ENCODE peak calls at places on chromosome 2, in ten cellular contexts. One of them, this sample, is unnamed.

GRCh38 chr2:102063948-102064678 is 72.4 kb downstream of the IL1R2 start:
- DNase-seq in breast epithelium: peak; percentile 82
- DNase-seq in suprapubic skin: peak; percentile 94
- DNase-seq in heart left ventricle: peak; percentile 83
- DNase-seq in endothelial cell of umbilical vein: peak; percentile 86
- DNase-seq in prostate gland: peak; percentile 81
- DNase-seq in right lobe of liver: peak; percentile 81
- DNase-seq in tibial nerve: peak; percentile 70
- DNase-seq in sigmoid colon: peak; percentile 98
- DNase-seq in stomach: peak; percentile 81
- DNase-seq in this sample: peak; percentile 81

GRCh38 chr2:102971661-102972060 is 209.8 kb downstream of the TMEM182 start:
- DNase-seq in heart left ventricle: no peak
- DNase-seq in suprapubic skin: no peak
- DNase-seq in tibial nerve: no peak
- DNase-seq in breast epithelium: no peak
- DNase-seq in prostate gland: no peak
- DNase-seq in sigmoid colon: no peak
- DNase-seq in stomach: no peak
- DNase-seq in endothelial cell of umbilical vein: no peak
- DNase-seq in right lobe of liver: no peak
- DNase-seq in this sample: no peak

GRCh38 chr2:198546091-198546490 is 741.7 kb downstream of the PLCL1 start:
- DNase-seq in endothelial cell of umbilical vein: no peak
- DNase-seq in breast epithelium: no peak
- DNase-seq in suprapubic skin: no peak
- DNase-seq in tibial nerve: no peak
- DNase-seq in heart left ventricle: no peak
- DNase-seq in stomach: no peak
- DNase-seq in prostate gland: no peak
- DNase-seq in sigmoid colon: no peak
- DNase-seq in right lobe of liver: no peak
- DNase-seq in this sample: no peak

GRCh38 chr2:228597032-228597431 is 415.5 kb upstream of the SPHKAP start:
- DNase-seq in sigmoid colon: no peak
- DNase-seq in suprapubic skin: no peak
- DNase-seq in breast epithelium: no peak
- DNase-seq in heart left ventricle: no peak
- DNase-seq in tibial nerve: no peak
- DNase-seq in right lobe of liver: no peak
- DNase-seq in prostate gland: no peak
- DNase-seq in endothelial cell of umbilical vein: no peak
- DNase-seq in stomach: no peak
- DNase-seq in this sample: no peak

GRCh38 chr2:27720004-27720551 is 51.4 kb upstream of the MRPL33 start:
- DNase-seq in stomach: peak; percentile 51
- DNase-seq in sigmoid colon: no peak
- DNase-seq in breast epithelium: no peak
- DNase-seq in heart left ventricle: no peak
- DNase-seq in tibial nerve: no peak
- DNase-seq in right lobe of liver: no peak
- DNase-seq in prostate gland: no peak
- DNase-seq in suprapubic skin: no peak
- DNase-seq in endothelial cell of umbilical vein: peak; percentile 88
- DNase-seq in this sample: no peak

GRCh38 chr2:226124548-226125011 is 675.0 kb downstream of the IRS1 start:
- DNase-seq in right lobe of liver: no peak
- DNase-seq in endothelial cell of umbilical vein: no peak
- DNase-seq in suprapubic skin: no peak
- DNase-seq in stomach: no peak
- DNase-seq in sigmoid colon: no peak
- DNase-seq in heart left ventricle: no peak
- DNase-seq in breast epithelium: no peak
- DNase-seq in tibial nerve: no peak
- DNase-seq in prostate gland: no peak
- DNase-seq in this sample: no peak

GRCh38 chr2:187964742-187965141 is 326.9 kb upstream of the GULP1 start:
- DNase-seq in breast epithelium: no peak
- DNase-seq in tibial nerve: no peak
- DNase-seq in sigmoid colon: no peak
- DNase-seq in stomach: no peak
- DNase-seq in right lobe of liver: no peak
- DNase-seq in endothelial cell of umbilical vein: no peak
- DNase-seq in heart left ventricle: no peak
- DNase-seq in prostate gland: no peak
- DNase-seq in suprapubic skin: no peak
- DNase-seq in this sample: no peak

GRCh38 chr2:8644605-8645175 is 37.2 kb upstream of the ID2 start:
- DNase-seq in tibial nerve: no peak
- DNase-seq in stomach: no peak
- DNase-seq in right lobe of liver: no peak
- DNase-seq in sigmoid colon: peak; percentile 60
- DNase-seq in breast epithelium: no peak
- DNase-seq in heart left ventricle: no peak
- DNase-seq in endothelial cell of umbilical vein: no peak
- DNase-seq in prostate gland: no peak
- DNase-seq in suprapubic skin: no peak
- DNase-seq in this sample: no peak

GRCh38 chr2:241563571-241563980 is 5.0 kb downstream of the BOK start:
- DNase-seq in sigmoid colon: peak; percentile 64
- DNase-seq in prostate gland: no peak
- DNase-seq in right lobe of liver: peak; percentile 45
- DNase-seq in endothelial cell of umbilical vein: no peak
- DNase-seq in heart left ventricle: no peak
- DNase-seq in stomach: no peak
- DNase-seq in breast epithelium: no peak
- DNase-seq in suprapubic skin: no peak
- DNase-seq in tibial nerve: no peak
- DNase-seq in this sample: no peak

GRCh38 chr2:74174909-74175308 is 3.8 kb downstream of the MOB1A start:
- DNase-seq in right lobe of liver: no peak
- DNase-seq in heart left ventricle: no peak
- DNase-seq in endothelial cell of umbilical vein: no peak
- DNase-seq in stomach: no peak
- DNase-seq in suprapubic skin: no peak
- DNase-seq in tibial nerve: no peak
- DNase-seq in breast epithelium: no peak
- DNase-seq in sigmoid colon: no peak
- DNase-seq in prostate gland: no peak
- DNase-seq in this sample: no peak

GRCh38 chr2:203992496-203992895 is 55.9 kb downstream of the ICOS start:
- DNase-seq in sigmoid colon: no peak
- DNase-seq in prostate gland: no peak
- DNase-seq in heart left ventricle: no peak
- DNase-seq in suprapubic skin: no peak
- DNase-seq in endothelial cell of umbilical vein: no peak
- DNase-seq in tibial nerve: no peak
- DNase-seq in stomach: no peak
- DNase-seq in breast epithelium: no peak
- DNase-seq in right lobe of liver: no peak
- DNase-seq in this sample: no peak

DNA sequence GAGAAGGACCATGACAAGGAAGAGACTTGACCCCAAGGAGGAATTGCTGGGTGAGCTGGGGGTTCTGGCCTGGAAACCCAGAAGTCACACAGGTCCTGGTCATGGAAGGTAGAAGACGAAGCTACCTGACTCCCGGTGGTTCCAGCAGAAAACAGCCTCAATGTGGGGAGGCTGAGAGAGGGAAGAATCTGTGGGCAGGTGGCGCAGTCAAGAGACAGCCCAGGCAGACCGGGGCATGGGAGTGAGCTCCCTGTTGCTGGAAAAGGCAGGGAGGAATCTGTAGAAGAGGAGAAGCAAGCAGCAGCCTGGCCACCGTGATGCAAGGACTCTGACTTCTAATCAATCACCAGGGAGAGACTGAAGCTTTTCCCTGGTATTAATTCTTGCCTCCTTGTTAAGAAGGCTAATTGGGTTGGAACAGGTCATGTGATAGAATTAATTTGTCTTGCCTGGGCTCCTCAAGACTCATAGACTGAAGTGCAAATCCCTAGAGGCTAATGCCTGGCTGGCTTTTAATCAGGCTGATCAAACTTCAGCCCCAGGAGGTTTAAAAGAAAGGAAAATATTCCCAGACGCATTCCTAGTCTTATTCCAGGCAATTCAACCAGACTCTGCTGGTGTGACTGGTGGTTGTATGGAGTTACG is 30.2 kb downstream of the CNGA3 start:
- DNase-seq in tibial nerve: no peak
- DNase-seq in prostate gland: no peak
- DNase-seq in right lobe of liver: no peak
- DNase-seq in endothelial cell of umbilical vein: no peak
- DNase-seq in sigmoid colon: no peak
- DNase-seq in suprapubic skin: no peak
- DNase-seq in breast epithelium: no peak
- DNase-seq in stomach: no peak
- DNase-seq in heart left ventricle: no peak
- DNase-seq in this sample: no peak
- H3K4me1 ChIP-seq in tibial nerve: no peaks in the 10 kb centered on the region
- H3K4me1 ChIP-seq in prostate gland: no peaks in the 10 kb centered on the region
- H3K4me1 ChIP-seq in right lobe of liver: no peaks in the 10 kb centered on the region
- H3K4me1 ChIP-seq in endothelial cell of umbilical vein: peaks cover 4% of the 10 kb centered on the region
- H3K4me1 ChIP-seq in sigmoid colon: no peaks in the 10 kb centered on the region
- H3K4me1 ChIP-seq in suprapubic skin: peaks cover 13% of the 10 kb centered on the region
- H3K4me1 ChIP-seq in breast epithelium: peaks cover 4% of the 10 kb centered on the region
- H3K4me1 ChIP-seq in stomach: peaks cover 9% of the 10 kb centered on the region
- H3K4me1 ChIP-seq in heart left ventricle: peaks cover 7% of the 10 kb centered on the region
- H3K4me1 ChIP-seq in this sample: peaks cover 8% of the 10 kb centered on the region

GRCh38 chr2:111121873-111122630 is 1.3 kb downstream of the BCL2L11 start:
- DNase-seq in endothelial cell of umbilical vein: peak; percentile 90
- DNase-seq in stomach: peak; percentile 91
- DNase-seq in heart left ventricle: peak; percentile 90
- DNase-seq in tibial nerve: peak; percentile 79
- DNase-seq in sigmoid colon: peak; percentile 92
- DNase-seq in prostate gland: peak; percentile 87
- DNase-seq in breast epithelium: peak; percentile 74
- DNase-seq in suprapubic skin: peak; percentile 88
- DNase-seq in right lobe of liver: peak; percentile 94
- DNase-seq in this sample: peak; percentile 91

GRCh38 chr2:111120253-111121027 is at the start of gene BCL2L11:
- DNase-seq in prostate gland: peak; percentile 96
- DNase-seq in heart left ventricle: peak; percentile 93
- DNase-seq in breast epithelium: peak; percentile 96
- DNase-seq in suprapubic skin: peak; percentile 94
- DNase-seq in sigmoid colon: peak; percentile 94
- DNase-seq in tibial nerve: peak; percentile 82
- DNase-seq in endothelial cell of umbilical vein: peak; percentile 92
- DNase-seq in right lobe of liver: peak; percentile 97
- DNase-seq in stomach: peak; percentile 96
- DNase-seq in this sample: peak; percentile 96

GRCh38 chr2:111122631-111123421 is 2.1 kb downstream of the BCL2L11 start:
- DNase-seq in suprapubic skin: peak; percentile 94
- DNase-seq in right lobe of liver: peak; percentile 97
- DNase-seq in stomach: peak; percentile 89
- DNase-seq in endothelial cell of umbilical vein: peak; percentile 92
- DNase-seq in sigmoid colon: peak; percentile 94
- DNase-seq in tibial nerve: peak; percentile 61
- DNase-seq in breast epithelium: peak; percentile 79
- DNase-seq in prostate gland: peak; percentile 79
- DNase-seq in heart left ventricle: peak; percentile 88
- DNase-seq in this sample: peak; percentile 74

GRCh38 chr2:111119847-111120252 is 864 bp upstream of the BCL2L11 start:
- DNase-seq in stomach: no peak
- DNase-seq in right lobe of liver: peak; percentile 61
- DNase-seq in endothelial cell of umbilical vein: no peak
- DNase-seq in heart left ventricle: no peak
- DNase-seq in tibial nerve: no peak
- DNase-seq in prostate gland: no peak
- DNase-seq in breast epithelium: no peak
- DNase-seq in sigmoid colon: no peak
- DNase-seq in suprapubic skin: no peak
- DNase-seq in this sample: peak; percentile 33

DNA sequence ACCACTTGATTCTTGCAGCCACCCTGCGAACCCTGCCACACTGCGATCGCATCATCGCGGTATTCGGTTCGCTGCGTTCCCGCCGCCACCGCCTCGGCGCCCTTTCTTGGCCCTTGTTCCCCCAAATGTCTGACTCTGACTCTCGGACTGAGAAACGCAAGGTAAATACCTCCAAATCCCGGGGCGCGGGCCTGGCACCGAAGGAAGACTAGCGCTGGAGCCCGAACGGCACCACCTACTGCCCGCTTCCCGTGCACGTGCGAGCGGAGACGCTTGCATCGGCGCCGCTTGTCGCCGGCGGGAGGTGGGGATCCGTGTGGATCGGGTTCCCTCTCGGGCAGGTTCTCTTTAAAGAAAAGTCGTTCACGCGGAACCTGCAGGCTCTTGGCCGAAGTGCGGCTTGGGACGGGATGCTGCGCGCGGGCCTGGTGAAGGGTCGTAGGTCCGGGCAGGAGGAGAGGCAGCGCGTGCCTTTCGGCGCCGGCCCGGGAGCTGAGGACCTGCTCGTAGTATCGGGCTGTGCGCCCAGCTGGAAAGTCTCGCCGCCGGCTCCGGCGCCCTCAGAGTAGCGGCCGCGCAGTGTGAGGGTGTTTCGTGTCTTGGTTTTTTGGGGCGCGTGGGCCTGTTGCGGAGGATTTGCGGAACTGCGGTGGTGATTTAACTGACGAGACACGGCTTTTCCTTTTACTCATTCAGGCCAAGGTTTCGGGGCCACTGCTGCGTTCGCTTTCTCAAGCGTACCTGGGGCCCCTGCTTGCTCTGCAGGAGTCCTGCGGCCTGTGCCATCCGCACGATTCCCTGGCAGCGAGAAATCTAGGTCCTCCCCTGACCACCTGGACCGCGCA is 536 bp downstream of the BCL2L11 start:
- DNase-seq in right lobe of liver: peak; percentile 77
- DNase-seq in heart left ventricle: peak; percentile 41
- DNase-seq in prostate gland: peak; percentile 40
- DNase-seq in breast epithelium: peak; percentile 30
- DNase-seq in sigmoid colon: peak; percentile 73
- DNase-seq in tibial nerve: peak; percentile 14
- DNase-seq in endothelial cell of umbilical vein: peak; percentile 48
- DNase-seq in stomach: peak; percentile 58
- DNase-seq in suprapubic skin: peak; percentile 86
- DNase-seq in this sample: peak; percentile 49
- TF ChIP-seq POLR2A in right lobe of liver: no peak
- TF ChIP-seq POLR2A in heart left ventricle: no peak
- TF ChIP-seq POLR2A in prostate gland: no peak
- TF ChIP-seq POLR2A in breast epithelium: no peak
- TF ChIP-seq POLR2A in sigmoid colon: no peak
- TF ChIP-seq POLR2A in tibial nerve: no peak
- TF ChIP-seq POLR2A in endothelial cell of umbilical vein: no peak
- TF ChIP-seq POLR2A in stomach: no peak
- TF ChIP-seq POLR2A in suprapubic skin: no peak
- TF ChIP-seq POLR2A in this sample: no peak

GRCh38 chr2:214376631-214377624 is 33.9 kb upstream of the VWC2L start:
- DNase-seq in suprapubic skin: no peak
- DNase-seq in heart left ventricle: no peak
- DNase-seq in right lobe of liver: no peak
- DNase-seq in breast epithelium: no peak
- DNase-seq in endothelial cell of umbilical vein: no peak
- DNase-seq in tibial nerve: no peak
- DNase-seq in sigmoid colon: no peak
- DNase-seq in stomach: no peak
- DNase-seq in prostate gland: no peak
- DNase-seq in this sample: no peak
- H3K27ac ChIP-seq in suprapubic skin: no peak overlapping the region
- H3K27ac ChIP-seq in heart left ventricle: no peak overlapping the region
- H3K27ac ChIP-seq in right lobe of liver: no peak overlapping the region
- H3K27ac ChIP-seq in breast epithelium: no peak overlapping the region
- H3K27ac ChIP-seq in endothelial cell of umbilical vein: no peak overlapping the region
- H3K27ac ChIP-seq in tibial nerve: no peak overlapping the region
- H3K27ac ChIP-seq in sigmoid colon: no peak overlapping the region
- H3K27ac ChIP-seq in stomach: no peak overlapping the region
- H3K27ac ChIP-seq in prostate gland: no peak overlapping the region
- H3K27ac ChIP-seq in this sample: no peak overlapping the region

GRCh38 chr2:152566728-152567069 is 150.6 kb downstream of the PRPF40A start:
- DNase-seq in breast epithelium: no peak
- DNase-seq in heart left ventricle: no peak
- DNase-seq in right lobe of liver: no peak
- DNase-seq in sigmoid colon: no peak
- DNase-seq in endothelial cell of umbilical vein: no peak
- DNase-seq in suprapubic skin: no peak
- DNase-seq in prostate gland: no peak
- DNase-seq in stomach: no peak
- DNase-seq in tibial nerve: no peak
- DNase-seq in this sample: no peak
- H3K4me1 ChIP-seq in breast epithelium: no peaks in the 10 kb centered on the region
- H3K4me1 ChIP-seq in heart left ventricle: no peaks in the 10 kb centered on the region
- H3K4me1 ChIP-seq in right lobe of liver: no peaks in the 10 kb centered on the region
- H3K4me1 ChIP-seq in sigmoid colon: no peaks in the 10 kb centered on the region
- H3K4me1 ChIP-seq in endothelial cell of umbilical vein: no peaks in the 10 kb centered on the region
- H3K4me1 ChIP-seq in suprapubic skin: no peaks in the 10 kb centered on the region
- H3K4me1 ChIP-seq in prostate gland: no peaks in the 10 kb centered on the region
- H3K4me1 ChIP-seq in stomach: no peaks in the 10 kb centered on the region
- H3K4me1 ChIP-seq in tibial nerve: peaks cover 41% of the 10 kb centered on the region
- H3K4me1 ChIP-seq in this sample: no peaks in the 10 kb centered on the region

This sample was measured in transverse colon.